ENCODE peak calls at places on chromosome 10, in five cellular contexts. A is heart right ventricle; Q is pancreas; O is ascending aorta; D is CD8-positive, alpha-beta memory T cell. B is an unnamed sample. For H3K4me1, the result is how much of the 10 kb centered on the place peaks cover.

GRCh38 chr10:108982141-108982540 is 941.2 kb downstream of the XPNPEP1 start:
- DNase-seq in A (no peak), D (no peak), O (no peak), Q (no peak), B (no peak)

GRCh38 chr10:108801775-108802516 is 1121.4 kb downstream of the XPNPEP1 start:
- DNase-seq in O (no peak), A (no peak), Q (no peak), D (no peak), B (no peak)

GRCh38 chr10:123568751-123569150 is 97.4 kb upstream of the GPR26 start:
- DNase-seq in O (no peak), Q (no peak), D (no peak), A (no peak), B (no peak)

GRCh38 chr10:16519908-16520861 is 1.5 kb downstream of the C1QL3 start:
- DNase-seq in Q (no peak), O (no peak), A (no peak), D (no peak), B (no peak)

GRCh38 chr10:44180321-44181154 is 204.4 kb downstream of the CXCL12 start:
- DNase-seq in A (no peak), D (no peak), O (no peak), Q (no peak), B (peak)

GRCh38 chr10:83934062-83934461 is 205.2 kb upstream of the GHITM start:
- DNase-seq in A (no peak), Q (no peak), D (no peak), O (no peak), B (no peak)

GRCh38 chr10:24820616-24821015 is 96.9 kb upstream of the ARHGAP21 start:
- DNase-seq in Q (no peak), O (no peak), D (no peak), A (no peak), B (no peak)

GRCh38 chr10:77583527-77583926 is 54.1 kb downstream of the KCNMA1 start:
- DNase-seq in Q (no peak), O (no peak), A (no peak), D (no peak), B (no peak)

GRCh38 chr10:27558612-27559020 is 54.5 kb downstream of the RAB18 start:
- DNase-seq in D (no peak), A (no peak), O (no peak), Q (peak), B (peak)

GRCh38 chr10:130231211-130231850 is 95.1 kb downstream of the GLRX3 start:
- DNase-seq in O (no peak), D (no peak), Q (no peak), A (no peak), B (no peak)

DNA sequence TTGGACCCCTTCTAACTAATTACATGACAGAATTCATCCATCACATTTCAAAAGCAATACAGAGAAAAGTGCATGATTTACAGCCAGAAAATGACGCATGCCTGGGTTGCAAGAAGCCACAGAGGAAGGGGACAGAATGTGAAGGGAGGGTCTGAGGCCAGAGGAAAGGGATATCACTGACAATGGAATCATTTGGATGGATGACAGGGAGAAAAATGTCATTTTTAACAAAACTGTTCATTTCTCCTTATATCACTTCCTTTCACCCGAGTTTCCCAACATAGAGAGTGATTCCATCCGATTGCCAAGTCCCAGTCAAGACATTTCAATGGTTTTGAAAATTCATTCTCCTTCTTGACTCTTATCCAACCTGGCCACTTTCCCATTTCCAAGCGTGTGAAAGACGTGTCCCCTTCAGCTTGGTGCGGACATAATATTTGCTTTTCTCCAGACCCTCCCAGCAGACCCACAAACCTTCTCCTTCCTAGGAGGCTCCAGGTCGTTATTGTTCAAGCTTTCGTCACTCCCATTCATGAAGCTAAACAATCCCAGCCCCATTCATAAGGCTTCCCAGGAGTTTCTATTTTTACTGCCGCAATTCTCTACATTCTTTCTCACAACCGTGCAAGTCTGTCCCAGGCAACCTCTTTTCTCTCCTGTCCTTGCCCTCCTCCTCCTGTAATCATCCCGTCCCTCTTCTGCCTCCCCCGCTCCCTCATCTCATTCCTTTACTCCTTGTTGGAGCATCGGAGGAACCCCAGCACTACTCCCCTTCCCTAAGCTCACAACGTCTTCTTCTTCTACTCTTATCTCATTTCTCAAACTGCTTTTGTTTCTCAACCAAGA is 301.3 kb upstream of the KLF6 start:
- DNase-seq in D (no peak), O (no peak), A (no peak), Q (no peak), B (peak)
- H3K4me1 ChIP-seq in D (under half), O (under half), A (half or more), Q (under half), B (under half)

GRCh38 chr10:58653139-58653538 is 140.5 kb downstream of the BICC1 start:
- DNase-seq in Q (no peak), A (no peak), O (no peak), D (no peak), B (no peak)

GRCh38 chr10:58651040-58651439 is 138.4 kb downstream of the BICC1 start:
- DNase-seq in A (no peak), Q (no peak), O (no peak), D (no peak), B (peak)

GRCh38 chr10:58647770-58648169 is 135.1 kb downstream of the BICC1 start:
- DNase-seq in Q (no peak), A (no peak), O (no peak), D (no peak), B (no peak)

GRCh38 chr10:58647366-58647765 is 134.7 kb downstream of the BICC1 start:
- DNase-seq in A (no peak), D (no peak), Q (no peak), O (no peak), B (no peak)

DNA sequence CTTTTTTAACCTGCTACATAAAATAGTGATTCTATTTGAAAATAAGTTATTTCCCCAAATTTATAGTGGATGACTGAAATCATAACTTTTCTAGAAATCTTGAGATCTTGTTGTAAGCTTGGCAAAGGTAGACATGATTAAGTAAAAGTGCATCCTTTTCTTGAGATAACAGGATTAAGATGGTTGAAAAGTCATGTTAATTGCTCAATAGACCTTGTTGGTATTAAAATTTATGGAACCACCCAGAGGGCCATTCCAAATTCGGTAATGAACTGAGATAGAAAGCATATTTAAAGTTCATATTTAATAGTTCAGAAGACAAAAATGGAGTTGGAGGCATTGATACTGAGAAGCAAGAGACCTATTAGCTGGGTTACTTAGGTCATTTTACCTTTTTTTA is 139.1 kb downstream of the BICC1 start:
- DNase-seq in A (no peak), D (no peak), Q (no peak), O (no peak), B (no peak)
- H3K4me1 ChIP-seq in A (under half), D (under half), Q (under half), O (under half), B (under half)

GRCh38 chr10:30436200-30436599 is 2.2 kb downstream of the MAP3K8 start:
- DNase-seq in D (no peak), Q (no peak), A (no peak), O (no peak), B (no peak)

GRCh38 chr10:30438016-30438850 is 4.2 kb downstream of the MAP3K8 start:
- DNase-seq in D (no peak), Q (no peak), A (no peak), O (no peak), B (no peak)

GRCh38 chr10:30437039-30437781 is 3.2 kb downstream of the MAP3K8 start:
- DNase-seq in D (no peak), O (no peak), A (no peak), Q (no peak), B (no peak)

GRCh38 chr10:30435068-30435422 is 1.1 kb downstream of the MAP3K8 start:
- DNase-seq in O (no peak), A (no peak), Q (no peak), D (no peak), B (peak)

DNA sequence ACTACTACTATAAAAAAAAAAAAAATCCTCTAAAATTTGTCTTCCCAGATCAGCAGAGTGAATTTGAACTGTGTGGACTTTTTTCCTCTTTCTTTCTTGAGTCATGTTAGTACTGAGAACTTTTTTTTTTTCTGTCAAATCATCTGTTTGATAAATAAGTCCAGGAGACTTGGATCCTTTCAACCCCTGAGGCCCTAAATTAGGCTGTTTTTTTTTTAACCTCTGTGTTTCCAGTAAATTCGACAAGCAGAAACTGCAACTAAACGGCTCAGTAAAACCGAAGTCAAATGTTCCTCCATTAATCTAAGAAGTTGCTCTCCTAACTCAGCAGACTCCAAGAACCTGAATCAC is 2.7 kb downstream of the MAP3K8 start:
- DNase-seq in O (no peak), A (no peak), D (no peak), Q (no peak), B (no peak)
- H3K4me1 ChIP-seq in O (under half), A (half or more), D (under half), Q (under half), B (half or more)

DNA sequence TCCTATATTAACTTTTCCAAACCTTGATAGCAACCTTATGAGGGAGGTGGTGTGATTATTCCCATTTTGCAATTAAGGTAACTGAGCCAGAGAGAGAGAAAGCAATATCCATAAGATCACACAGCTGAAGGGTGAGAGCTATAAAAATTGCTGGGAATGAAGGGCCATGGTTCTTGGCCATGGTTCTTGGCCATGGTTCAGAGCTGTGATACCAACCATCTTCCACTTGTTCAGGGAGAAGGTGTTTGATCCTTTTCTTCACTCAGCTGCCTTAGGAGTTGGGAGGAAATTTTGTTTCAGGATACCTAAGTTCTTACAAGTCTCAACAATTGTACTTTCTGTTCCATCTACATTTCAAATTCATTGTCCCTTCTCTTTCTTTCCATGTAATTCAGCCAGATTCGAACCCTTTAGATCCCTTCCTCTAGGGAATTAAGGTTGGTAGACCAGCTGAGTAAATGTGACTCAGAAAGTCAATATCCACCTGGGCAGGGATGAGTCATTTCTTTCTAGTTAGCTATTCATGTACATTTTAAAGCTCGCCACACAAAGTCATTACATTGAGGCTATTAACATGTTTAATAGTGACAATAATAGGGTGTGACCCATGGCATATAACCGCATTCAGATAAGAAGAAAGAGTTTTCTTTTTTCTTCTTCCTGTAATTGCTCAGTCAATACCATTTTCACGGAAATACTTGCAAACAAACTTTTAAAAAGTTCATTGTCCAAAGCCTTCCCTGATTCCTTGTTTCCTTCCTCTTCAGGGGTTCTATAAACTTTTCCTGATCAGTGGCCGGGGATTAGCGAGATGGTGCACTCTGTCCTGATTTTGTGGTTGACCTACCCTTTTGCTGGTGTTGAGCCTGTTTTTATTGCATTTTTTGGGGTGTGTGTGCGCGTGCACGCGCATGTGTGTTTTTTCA is 143.4 kb downstream of the TCF7L2 start:
- DNase-seq in O (no peak), Q (peak), A (no peak), D (no peak), B (no peak)
- H3K4me1 ChIP-seq in O (under half), Q (under half), A (under half), D (under half), B (under half)

DNA sequence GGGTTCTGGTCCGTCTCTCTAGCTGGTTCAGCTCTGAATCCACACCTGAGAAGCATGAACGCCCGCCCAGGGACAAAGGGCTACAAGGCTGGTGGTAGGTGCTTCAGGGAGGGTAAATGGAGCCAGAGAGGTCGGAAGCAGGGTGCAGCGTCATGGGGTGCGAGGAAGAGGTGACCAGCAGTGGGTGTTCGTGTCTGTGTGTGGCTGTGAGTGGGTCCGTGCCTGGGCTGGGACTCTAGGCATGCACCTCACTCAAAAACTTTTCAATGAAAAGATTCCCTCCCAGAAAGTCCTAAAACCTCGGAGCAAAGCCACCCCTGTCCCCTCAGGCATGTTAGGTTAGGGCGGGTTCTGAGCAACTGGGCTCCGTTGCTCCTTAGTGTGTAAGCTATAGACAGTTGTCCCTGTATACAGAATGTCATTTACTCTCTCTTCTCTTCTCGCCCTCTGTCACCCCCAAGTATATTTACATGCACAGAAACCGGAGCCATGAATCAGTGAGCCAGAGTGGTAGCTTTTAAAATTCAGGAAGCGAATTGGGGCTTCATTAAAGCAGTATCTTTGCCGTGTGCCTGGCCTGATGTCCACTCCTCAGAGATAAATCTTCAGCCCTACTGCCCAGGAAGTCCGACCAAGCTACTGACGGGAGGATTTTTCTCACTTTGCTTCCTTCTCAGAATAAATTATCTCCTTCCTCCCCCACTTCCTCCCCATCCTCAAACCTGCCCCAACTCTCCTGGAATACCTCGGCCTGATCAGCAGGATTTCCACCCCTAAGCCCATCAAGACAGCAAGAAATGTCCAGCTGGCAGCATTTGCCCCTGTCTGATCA is 12.2 kb upstream of the GATA3 start:
- DNase-seq in Q (no peak), A (no peak), O (no peak), D (no peak), B (no peak)
- H3K4me1 ChIP-seq in Q (under half), A (under half), O (under half), D (half or more), B (under half)

GRCh38 chr10:91545817-91546216 is 87.1 kb downstream of the PPP1R3C start:
- DNase-seq in D (no peak), O (no peak), Q (no peak), A (no peak), B (no peak)
- H3K4me1 ChIP-seq in D (under half), O (under half), Q (under half), A (under half), B (under half)